ENCODE peak calls at places on chromosomes 2 and 18, in nine cellular contexts. M is fibroblast of the conjunctiva, A is mesothelial cell of epicardium, Q is Daoy, T is B cell, H is omental fat pad, D is T-helper 2 cell, O is NCI-H1694 treated with DMSO at 0.1 percent for 48 hours, I is AG20443. P is an unnamed sample.

GRCh38 chr2:181058378-181059269 is 78.2 kb downstream of the UBE2E3 start:
- DNase-seq in M (peak), A (no peak), Q (peak), O (peak), D (no peak), T (peak), I (peak), H (no peak), P (no peak)

GRCh38 chr2:10914272-10914693 is 2.5 kb downstream of the KCNF1 start:
- DNase-seq in O (peak), H (no peak), M (no peak), A (no peak), Q (peak), D (no peak), T (no peak), I (peak), P (no peak)

GRCh38 chr18:48402953-48403352 is 6.2 kb downstream of the ZBTB7C start:
- DNase-seq in Q (peak), O (no peak), D (no peak), T (no peak), I (no peak), A (no peak), M (no peak), H (no peak), P (no peak)

GRCh38 chr18:60060026-60060425 is 160.2 kb downstream of the PMAIP1 start:
- DNase-seq in M (no peak), Q (no peak), D (no peak), A (no peak), T (no peak), H (no peak), O (no peak), I (no peak), P (no peak)

GRCh38 chr2:127672341-127673303 is 2.7 kb downstream of the LIMS2 start:
- DNase-seq in T (no peak), A (no peak), D (no peak), Q (no peak), H (no peak), I (no peak), O (no peak), M (no peak), P (peak)

GRCh38 chr2:45128580-45128997 is 119.3 kb upstream of the SIX2 start:
- DNase-seq in T (no peak), D (no peak), Q (peak), H (peak), O (no peak), A (no peak), M (peak), I (peak), P (no peak)

GRCh38 chr2:31129835-31130561 is 8.2 kb downstream of the GALNT14 start:
- DNase-seq in I (no peak), D (no peak), A (no peak), H (no peak), O (peak), T (no peak), M (no peak), Q (no peak), P (no peak)

GRCh38 chr2:219453691-219454131 is 19.1 kb downstream of the SPEG start:
- DNase-seq in O (peak), T (no peak), H (no peak), Q (peak), M (peak), D (no peak), I (peak), A (peak), P (no peak)

GRCh38 chr2:33395660-33396249 is 80.7 kb upstream of the RASGRP3 start:
- DNase-seq in D (peak), O (no peak), I (peak), T (peak), M (peak), Q (peak), A (no peak), H (peak), P (no peak)

GRCh38 chr18:49588971-49589370 is 27.1 kb downstream of the LIPG start:
- DNase-seq in H (no peak), D (no peak), T (no peak), I (no peak), Q (no peak), O (peak), M (no peak), A (no peak), P (no peak)

GRCh38 chr2:83990601-83991000 is 468.5 kb downstream of the SUCLG1 start:
- DNase-seq in H (no peak), D (no peak), I (no peak), M (no peak), O (no peak), A (no peak), T (no peak), Q (no peak), P (no peak)

GRCh38 chr2:232937278-232937906 is 67.3 kb downstream of the SNORC start:
- DNase-seq in O (no peak), I (peak), M (no peak), T (no peak), D (no peak), A (no peak), Q (peak), H (no peak), P (no peak)

GRCh38 chr2:101473911-101474751 is 781 bp downstream of the RFX8 start:
- DNase-seq in M (no peak), A (peak), I (peak), Q (peak), T (peak), D (peak), O (no peak), H (no peak), P (no peak)

GRCh38 chr18:23498877-23499570 is 4.3 kb upstream of the RMC1 start:
- DNase-seq in O (peak), Q (peak), D (peak), I (peak), T (peak), H (peak), A (no peak), M (peak), P (peak)

GRCh38 chr2:150619607-150620330 is 132.3 kb upstream of the RND3 start:
- DNase-seq in D (no peak), H (no peak), A (no peak), T (no peak), Q (peak), I (peak), O (no peak), M (no peak), P (no peak)

GRCh38 chr2:212147921-212148513 is 390.6 kb downstream of the ERBB4 start:
- DNase-seq in D (no peak), A (no peak), I (peak), Q (peak), T (no peak), H (no peak), O (no peak), M (no peak), P (no peak)

GRCh38 chr2:132400169-132400900 is 16.3 kb upstream of the GPR39 start:
- DNase-seq in D (no peak), T (no peak), Q (peak), I (peak), O (no peak), A (no peak), M (no peak), H (no peak), P (no peak)

GRCh38 chr2:152200101-152200500 is 24.5 kb upstream of the STAM2 start:
- DNase-seq in I (peak), H (no peak), T (no peak), D (no peak), Q (no peak), O (no peak), A (no peak), M (no peak), P (no peak)

GRCh38 chr2:236557894-236558532 is 11.6 kb upstream of the ACKR3 start:
- DNase-seq in O (no peak), T (no peak), M (no peak), A (no peak), D (no peak), Q (no peak), I (no peak), H (no peak), P (no peak)

GRCh38 chr2:237692601-237693079 is 65.3 kb downstream of the LRRFIP1 start:
- DNase-seq in I (peak), D (no peak), H (no peak), Q (peak), M (no peak), A (no peak), O (no peak), T (no peak), P (no peak)

GRCh38 chr2:241007111-241007510 is 8.7 kb downstream of the SNED1 start:
- DNase-seq in T (no peak), Q (no peak), M (no peak), H (no peak), O (no peak), A (no peak), D (no peak), I (no peak), P (no peak)

P was measured in natural killer cell.